ENCODE peak calls at places on chromosomes 16 and 17, in six cellular contexts. One of them, this sample, is unnamed. For H3K27me3, the result is how much of the 10 kb centered on the place peaks cover.

GRCh38 chr17:18141210-18141803 is 32.8 kb downstream of the MYO15A start:
- DNase-seq in HCT116: no peak
- DNase-seq in PC-3: peak
- DNase-seq in astrocyte: peak
- DNase-seq in H9: no peak
- DNase-seq in K562: no peak
- DNase-seq in this sample: no peak

GRCh38 chr17:33459078-33459940 is 166.2 kb upstream of the ASIC2 start:
- DNase-seq in astrocyte: no peak
- DNase-seq in HCT116: no peak
- DNase-seq in K562: peak
- DNase-seq in PC-3: no peak
- DNase-seq in H9: peak
- DNase-seq in this sample: no peak

GRCh38 chr16:66713076-66713475 is 16.5 kb upstream of the CMTM4 start:
- DNase-seq in H9: no peak
- DNase-seq in PC-3: no peak
- DNase-seq in astrocyte: no peak
- DNase-seq in K562: no peak
- DNase-seq in HCT116: no peak
- DNase-seq in this sample: no peak

GRCh38 chr16:71473891-71474290 is 11.8 kb upstream of the ZNF23 start:
- DNase-seq in H9: no peak
- DNase-seq in HCT116: peak
- DNase-seq in astrocyte: no peak
- DNase-seq in K562: no peak
- DNase-seq in PC-3: peak
- DNase-seq in this sample: no peak

GRCh38 chr17:70365098-70365583 is 195.8 kb downstream of the KCNJ2 start:
- DNase-seq in astrocyte: peak
- DNase-seq in PC-3: no peak
- DNase-seq in HCT116: no peak
- DNase-seq in K562: no peak
- DNase-seq in H9: no peak
- DNase-seq in this sample: no peak

GRCh38 chr17:57534863-57535651 is 210.0 kb downstream of the CCDC182 start:
- DNase-seq in HCT116: no peak
- DNase-seq in K562: peak
- DNase-seq in astrocyte: no peak
- DNase-seq in H9: no peak
- DNase-seq in PC-3: no peak
- DNase-seq in this sample: no peak

GRCh38 chr16:54477766-54478165 is 191.2 kb upstream of the IRX3 start:
- DNase-seq in PC-3: no peak
- DNase-seq in K562: no peak
- DNase-seq in HCT116: no peak
- DNase-seq in astrocyte: no peak
- DNase-seq in H9: no peak
- DNase-seq in this sample: no peak

GRCh38 chr16:66717112-66717675 is 20.7 kb upstream of the CMTM4 start:
- DNase-seq in astrocyte: peak
- DNase-seq in H9: peak
- DNase-seq in PC-3: peak
- DNase-seq in K562: peak
- DNase-seq in HCT116: no peak
- DNase-seq in this sample: no peak

GRCh38 chr16:87661561-87661960 is 59.3 kb downstream of the JPH3 start:
- DNase-seq in H9: peak
- DNase-seq in HCT116: no peak
- DNase-seq in PC-3: peak
- DNase-seq in K562: peak
- DNase-seq in astrocyte: peak
- DNase-seq in this sample: no peak

GRCh38 chr17:4953461-4953961 is 2.6 kb downstream of the ENO3 start:
- DNase-seq in H9: no peak
- DNase-seq in PC-3: no peak
- DNase-seq in HCT116: no peak
- DNase-seq in astrocyte: peak
- DNase-seq in K562: no peak
- DNase-seq in this sample: no peak

GRCh38 chr17:41377546-41377945 is 4.6 kb downstream of the KRT34 start:
- DNase-seq in PC-3: peak
- DNase-seq in H9: no peak
- DNase-seq in HCT116: no peak
- DNase-seq in astrocyte: no peak
- DNase-seq in K562: no peak
- DNase-seq in this sample: no peak

GRCh38 chr16:57472665-57473060 is 10.2 kb downstream of the POLR2C start:
- DNase-seq in K562: no peak
- DNase-seq in HCT116: no peak
- DNase-seq in PC-3: no peak
- DNase-seq in astrocyte: no peak
- DNase-seq in H9: peak
- DNase-seq in this sample: no peak

GRCh38 chr16:49855280-49855821 is 561 bp downstream of the ZNF423 start:
- DNase-seq in H9: peak
- DNase-seq in PC-3: peak
- DNase-seq in HCT116: no peak
- DNase-seq in astrocyte: peak
- DNase-seq in K562: peak
- DNase-seq in this sample: no peak

GRCh38 chr17:37440424-37440823 is 33.7 kb downstream of the TADA2A start:
- DNase-seq in HCT116: no peak
- DNase-seq in H9: no peak
- DNase-seq in astrocyte: no peak
- DNase-seq in K562: no peak
- DNase-seq in PC-3: no peak
- DNase-seq in this sample: no peak

GRCh38 chr17:42474270-42474669 is 15.6 kb downstream of the ATP6V0A1 start:
- DNase-seq in PC-3: no peak
- DNase-seq in K562: no peak
- DNase-seq in HCT116: no peak
- DNase-seq in astrocyte: no peak
- DNase-seq in H9: no peak
- DNase-seq in this sample: no peak
- H3K9ac ChIP-seq in PC-3: no peak
- H3K9ac ChIP-seq in K562: no peak
- H3K9ac ChIP-seq in HCT116: no peak
- H3K9ac ChIP-seq in astrocyte: no peak
- H3K9ac ChIP-seq in H9: no peak
- H3K9ac ChIP-seq in this sample: no peak

DNA sequence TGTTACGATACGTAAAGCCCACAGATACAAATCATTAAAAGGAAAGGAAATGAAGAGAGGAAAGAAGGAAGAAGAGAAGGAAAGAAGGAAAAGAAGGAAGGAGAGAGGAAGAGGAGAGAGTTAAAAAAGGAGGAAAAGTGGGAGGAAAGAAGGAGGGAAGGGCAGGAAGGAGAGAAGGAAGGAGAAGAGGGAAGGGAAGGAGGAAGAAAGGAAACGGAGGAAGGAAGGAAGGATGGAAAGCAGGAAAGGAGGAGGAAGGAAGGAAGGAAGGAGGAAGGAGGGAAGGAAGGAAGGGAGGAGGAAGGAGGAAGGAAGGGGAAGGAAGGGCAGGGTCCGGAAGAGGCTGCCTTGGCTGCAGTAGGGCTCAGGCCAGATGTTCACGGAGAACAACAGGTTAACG is 95.2 kb downstream of the ENGASE start:
- DNase-seq in HCT116: no peak
- DNase-seq in PC-3: no peak
- DNase-seq in H9: no peak
- DNase-seq in astrocyte: no peak
- DNase-seq in K562: no peak
- DNase-seq in this sample: no peak
- H3K27me3 ChIP-seq in HCT116: under half
- H3K27me3 ChIP-seq in PC-3: half or more
- H3K27me3 ChIP-seq in H9: under half
- H3K27me3 ChIP-seq in astrocyte: under half
- H3K27me3 ChIP-seq in K562: half or more
- H3K27me3 ChIP-seq in this sample: under half

DNA sequence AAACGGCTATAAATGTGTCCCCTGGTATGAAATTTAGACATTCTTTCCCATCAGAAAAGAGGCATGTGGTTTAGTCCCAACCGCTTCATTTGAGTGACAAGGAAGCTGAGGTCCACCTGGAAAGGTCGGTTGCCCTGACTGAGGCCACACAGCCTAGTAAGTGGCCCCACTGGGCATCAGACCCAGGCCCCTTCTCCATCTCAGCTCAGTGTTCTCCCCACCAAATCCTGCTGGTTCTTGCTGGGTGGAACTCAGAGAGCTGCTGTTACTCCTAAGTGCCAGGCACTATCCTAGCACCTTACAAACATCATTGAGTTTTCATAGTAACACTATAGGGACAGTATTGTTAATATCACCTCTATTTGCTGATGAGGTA is 153.5 kb downstream of the SOCS1 start:
- DNase-seq in K562: no peak
- DNase-seq in HCT116: no peak
- DNase-seq in H9: no peak
- DNase-seq in astrocyte: no peak
- DNase-seq in PC-3: no peak
- DNase-seq in this sample: no peak
- TF ChIP-seq CTCF in K562: no peak
- TF ChIP-seq CTCF in HCT116: no peak
- TF ChIP-seq CTCF in H9: no peak
- TF ChIP-seq CTCF in astrocyte: no peak
- TF ChIP-seq CTCF in PC-3: no peak
- TF ChIP-seq CTCF in this sample: no peak

GRCh38 chr16:85114909-85115567 is 2.8 kb upstream of the CIBAR2 start:
- DNase-seq in HCT116: peak
- DNase-seq in astrocyte: no peak
- DNase-seq in K562: peak
- DNase-seq in PC-3: peak
- DNase-seq in H9: peak
- DNase-seq in this sample: no peak
- H3K9ac ChIP-seq in HCT116: peak
- H3K9ac ChIP-seq in astrocyte: peak
- H3K9ac ChIP-seq in K562: peak
- H3K9ac ChIP-seq in PC-3: no peak
- H3K9ac ChIP-seq in H9: no peak
- H3K9ac ChIP-seq in this sample: no peak

GRCh38 chr17:6710317-6710716 is 2.9 kb downstream of the SLC13A5 start:
- DNase-seq in H9: no peak
- DNase-seq in K562: no peak
- DNase-seq in astrocyte: no peak
- DNase-seq in HCT116: no peak
- DNase-seq in PC-3: no peak
- DNase-seq in this sample: no peak
- H3K27me3 ChIP-seq in H9: under half
- H3K27me3 ChIP-seq in K562: under half
- H3K27me3 ChIP-seq in astrocyte: under half
- H3K27me3 ChIP-seq in HCT116: under half
- H3K27me3 ChIP-seq in PC-3: under half
- H3K27me3 ChIP-seq in this sample: under half

GRCh38 chr16:70453117-70453890 is 1.1 kb upstream of the FCSK start:
- DNase-seq in K562: no peak
- DNase-seq in HCT116: no peak
- DNase-seq in astrocyte: no peak
- DNase-seq in PC-3: no peak
- DNase-seq in H9: no peak
- DNase-seq in this sample: no peak

GRCh38 chr16:70453891-70454220 is 539 bp upstream of the FCSK start:
- DNase-seq in K562: no peak
- DNase-seq in astrocyte: peak
- DNase-seq in PC-3: peak
- DNase-seq in H9: no peak
- DNase-seq in HCT116: no peak
- DNase-seq in this sample: no peak

GRCh38 chr16:70455910-70456309 is 1.5 kb downstream of the FCSK start:
- DNase-seq in HCT116: no peak
- DNase-seq in H9: no peak
- DNase-seq in K562: no peak
- DNase-seq in PC-3: no peak
- DNase-seq in astrocyte: no peak
- DNase-seq in this sample: no peak

GRCh38 chr16:70457446-70457845 is 3.1 kb downstream of the FCSK start:
- DNase-seq in HCT116: no peak
- DNase-seq in K562: no peak
- DNase-seq in PC-3: no peak
- DNase-seq in H9: no peak
- DNase-seq in astrocyte: no peak
- DNase-seq in this sample: no peak

GRCh38 chr16:70454221-70455034 is at the start of gene FCSK:
- DNase-seq in HCT116: peak
- DNase-seq in K562: peak
- DNase-seq in astrocyte: peak
- DNase-seq in H9: peak
- DNase-seq in PC-3: peak
- DNase-seq in this sample: no peak
- TF ChIP-seq CTCF in HCT116: no peak
- TF ChIP-seq CTCF in K562: peak
- TF ChIP-seq CTCF in astrocyte: no peak
- TF ChIP-seq CTCF in H9: peak
- TF ChIP-seq CTCF in PC-3: no peak
- TF ChIP-seq CTCF in this sample: peak

DNA sequence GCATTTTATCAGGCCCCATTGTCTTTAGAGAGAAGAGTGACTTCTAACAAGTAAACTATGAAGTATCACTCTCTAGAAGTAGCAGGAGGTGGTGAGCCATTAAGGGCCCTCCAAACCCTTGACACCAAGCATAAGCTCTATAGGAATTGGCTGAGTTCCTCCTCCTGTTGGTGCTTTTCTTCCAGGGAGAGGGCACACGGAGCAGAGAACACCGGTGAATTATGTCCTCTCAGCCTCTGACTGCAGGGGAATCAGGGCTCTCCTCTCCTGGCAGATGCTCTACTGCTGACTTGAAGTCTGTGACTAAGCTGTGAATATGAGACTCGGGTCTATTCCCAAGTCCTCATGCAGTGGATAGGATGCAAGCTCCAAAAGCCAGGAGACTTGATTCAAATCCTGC is 32.3 kb downstream of the CHD9 start:
- DNase-seq in HCT116: no peak
- DNase-seq in astrocyte: peak
- DNase-seq in H9: no peak
- DNase-seq in K562: no peak
- DNase-seq in PC-3: no peak
- DNase-seq in this sample: no peak
- H3K9ac ChIP-seq in HCT116: no peak
- H3K9ac ChIP-seq in astrocyte: no peak
- H3K9ac ChIP-seq in H9: no peak
- H3K9ac ChIP-seq in K562: no peak
- H3K9ac ChIP-seq in PC-3: no peak
- H3K9ac ChIP-seq in this sample: no peak

DNA sequence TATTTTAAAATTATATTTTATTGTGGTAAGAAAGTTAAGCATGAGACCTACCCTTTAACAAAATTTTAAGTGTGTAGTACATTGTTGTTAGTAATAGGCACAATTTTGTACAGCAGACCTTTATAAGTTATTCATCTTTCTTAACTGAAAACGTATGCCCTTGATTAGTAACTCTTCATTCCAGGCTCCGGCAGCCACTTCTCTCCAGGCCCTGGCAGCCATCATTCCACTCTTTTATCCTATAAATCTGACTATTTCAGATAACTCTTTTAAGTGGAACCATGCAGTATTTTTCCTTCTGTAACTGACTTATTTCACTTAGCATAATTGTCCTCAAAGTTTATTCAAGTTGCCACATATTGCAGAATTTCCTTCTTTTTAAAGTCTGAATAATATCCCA is 348.2 kb downstream of the CDH11 start:
- DNase-seq in HCT116: no peak
- DNase-seq in astrocyte: no peak
- DNase-seq in K562: no peak
- DNase-seq in H9: no peak
- DNase-seq in PC-3: no peak
- DNase-seq in this sample: no peak
- H3K27me3 ChIP-seq in HCT116: under half
- H3K27me3 ChIP-seq in astrocyte: under half
- H3K27me3 ChIP-seq in K562: under half
- H3K27me3 ChIP-seq in H9: under half
- H3K27me3 ChIP-seq in PC-3: under half
- H3K27me3 ChIP-seq in this sample: under half

GRCh38 chr17:8572767-8573166 is 57.8 kb downstream of the MYH10 start:
- DNase-seq in HCT116: no peak
- DNase-seq in PC-3: no peak
- DNase-seq in astrocyte: no peak
- DNase-seq in K562: no peak
- DNase-seq in H9: no peak
- DNase-seq in this sample: no peak
- TF ChIP-seq CTCF in HCT116: peak
- TF ChIP-seq CTCF in PC-3: peak
- TF ChIP-seq CTCF in astrocyte: peak
- TF ChIP-seq CTCF in K562: peak
- TF ChIP-seq CTCF in H9: no peak
- TF ChIP-seq CTCF in this sample: peak

This sample was measured in keratinocyte.